ENCODE peak calls at places on chromosomes 2 and 18, in seven cellular contexts. G is CD8-positive, alpha-beta T cell; P is uterus; W is A549; J is GM23338; O is Peyer's patch; B is mammary epithelial cell. Y is an unnamed sample. For H3K4me1, the result is how much of the 10 kb centered on the place peaks cover.

GRCh38 chr2:60104514-60105501 is 448.6 kb downstream of the BCL11A start:
- DNase-seq in W (no peak), P (no peak), O (peak), J (no peak), G (no peak), B (peak), Y (no peak)

GRCh38 chr2:36516136-36516870 is 81.7 kb downstream of the FEZ2 start:
- DNase-seq in P (no peak), O (no peak), G (no peak), B (peak), J (no peak), W (no peak), Y (no peak)

GRCh38 chr2:238848941-238849853 is 1.3 kb downstream of the TWIST2 start:
- DNase-seq in P (no peak), J (peak), O (no peak), G (no peak), B (peak), W (no peak), Y (no peak)

GRCh38 chr18:8367217-8367988 is 241.8 kb upstream of the RAB12 start:
- DNase-seq in O (no peak), J (peak), B (no peak), G (no peak), W (peak), P (peak), Y (no peak)

GRCh38 chr18:78664048-78664447 is 315.6 kb upstream of the SALL3 start:
- DNase-seq in B (no peak), J (no peak), P (no peak), G (no peak), W (no peak), O (no peak), Y (no peak)

GRCh38 chr2:239275037-239275685 is 125.7 kb downstream of the HDAC4 start:
- DNase-seq in W (peak), P (peak), B (peak), O (peak), G (peak), J (no peak), Y (peak)

GRCh38 chr2:7377861-7378569 is 460.8 kb downstream of the RNF144A start:
- DNase-seq in O (no peak), G (no peak), P (no peak), J (peak), W (no peak), B (peak), Y (no peak)

GRCh38 chr2:103773884-103774283 is 1012.1 kb downstream of the TMEM182 start:
- DNase-seq in W (no peak), B (no peak), P (no peak), G (no peak), J (peak), O (no peak), Y (no peak)

GRCh38 chr2:40147360-40147759 is 304.5 kb downstream of the SLC8A1 start:
- DNase-seq in W (no peak), B (no peak), O (no peak), G (no peak), J (no peak), P (no peak), Y (no peak)

GRCh38 chr18:49047540-49047939 is 96.8 kb upstream of the SMAD7 start:
- DNase-seq in J (peak), B (no peak), O (no peak), W (no peak), G (no peak), P (no peak), Y (no peak)

GRCh38 chr2:239735131-239735828 is 289.9 kb downstream of the NDUFA10 start:
- DNase-seq in B (no peak), O (no peak), G (no peak), P (no peak), J (peak), W (no peak), Y (no peak)

GRCh38 chr2:137168564-137168963 is 403.2 kb downstream of the THSD7B start:
- DNase-seq in P (no peak), G (no peak), W (no peak), J (no peak), O (no peak), B (peak), Y (no peak)

GRCh38 chr2:170159060-170159459 is 18.9 kb upstream of the MYO3B start:
- DNase-seq in G (no peak), B (no peak), O (no peak), P (no peak), J (no peak), W (no peak), Y (no peak)

GRCh38 chr2:105184420-105184819 is 57.1 kb upstream of the GPR45 start:
- DNase-seq in O (no peak), J (no peak), B (no peak), G (no peak), W (no peak), P (no peak), Y (no peak)

GRCh38 chr2:131014141-131014540 is 79.1 kb downstream of the FAM168B start:
- DNase-seq in B (peak), J (no peak), W (no peak), G (no peak), O (no peak), P (no peak), Y (no peak)

GRCh38 chr2:100882645-100883613 is 63.0 kb downstream of the NPAS2 start:
- DNase-seq in J (no peak), G (no peak), B (peak), O (peak), W (peak), P (no peak), Y (no peak)

GRCh38 chr2:216858312-216858711 is 1.6 kb downstream of the TNP1 start:
- DNase-seq in J (no peak), P (no peak), G (no peak), O (no peak), W (no peak), B (peak), Y (no peak)

GRCh38 chr18:79876497-79876896 is 75.0 kb downstream of the SLC66A2 start:
- DNase-seq in B (peak), P (no peak), G (no peak), J (no peak), O (no peak), W (no peak), Y (no peak)

GRCh38 chr2:19868705-19869550 is 32.9 kb downstream of the TTC32 start:
- DNase-seq in G (peak), O (peak), J (peak), W (no peak), B (no peak), P (peak), Y (no peak)

GRCh38 chr2:164735309-164735919 is 106.2 kb downstream of the COBLL1 start:
- DNase-seq in W (no peak), B (peak), J (no peak), P (no peak), G (no peak), O (no peak), Y (no peak)

GRCh38 chr2:164739966-164740365 is 101.7 kb downstream of the COBLL1 start:
- DNase-seq in W (no peak), P (no peak), G (no peak), J (no peak), B (peak), O (no peak), Y (no peak)

GRCh38 chr2:164737612-164738081 is 104.0 kb downstream of the COBLL1 start:
- DNase-seq in W (peak), B (peak), O (peak), P (peak), G (no peak), J (peak), Y (no peak)

GRCh38 chr2:164734196-164734595 is 107.4 kb downstream of the COBLL1 start:
- DNase-seq in O (no peak), B (no peak), W (no peak), P (no peak), G (no peak), J (peak), Y (no peak)
- TF ChIP-seq CTCF in O (no peak), B (no peak), W (no peak), P (no peak), G (no peak), J (no peak), Y (no peak)

GRCh38 chr2:72150157-72150960 is 2.7 kb upstream of the CYP26B1 start:
- DNase-seq in P (peak), G (peak), O (peak), J (peak), W (peak), B (peak), Y (no peak)
- H3K4me3 ChIP-seq in P (no peak), G (peak), O (peak), J (peak), W (peak), B (no peak), Y (peak)

DNA sequence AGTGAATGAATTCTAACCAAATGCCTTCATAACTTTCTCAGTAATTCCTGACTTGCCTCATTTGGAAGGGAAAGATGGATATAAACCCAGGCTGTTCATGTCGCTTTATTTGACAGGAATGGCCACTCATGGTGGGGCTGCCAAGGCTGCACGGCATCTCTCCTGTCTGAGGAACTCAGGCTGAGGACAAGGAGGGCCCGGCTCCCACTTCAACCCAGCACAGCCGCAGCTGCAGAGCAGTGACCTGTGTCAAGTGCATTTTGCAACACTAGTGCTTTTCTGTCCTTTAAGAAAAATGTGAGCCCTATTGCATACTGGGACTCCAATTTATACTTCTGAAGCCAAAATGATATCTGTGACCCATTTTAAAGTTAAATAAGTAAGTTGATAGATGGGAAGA is 45.8 kb upstream of the GALR1 start:
- DNase-seq in P (no peak), J (no peak), B (no peak), G (no peak), O (no peak), W (no peak), Y (no peak)
- H3K4me1 ChIP-seq in P (under half), J (under half), B (under half), G (under half), O (under half), W (under half), Y (under half)

GRCh38 chr2:144099746-144100438 is 420.0 kb downstream of the ZEB2 start:
- DNase-seq in O (no peak), G (no peak), P (no peak), B (peak), J (peak), W (peak), Y (no peak)
- TF ChIP-seq CTCF in O (no peak), G (no peak), P (no peak), B (peak), J (no peak), W (no peak), Y (no peak)

DNA sequence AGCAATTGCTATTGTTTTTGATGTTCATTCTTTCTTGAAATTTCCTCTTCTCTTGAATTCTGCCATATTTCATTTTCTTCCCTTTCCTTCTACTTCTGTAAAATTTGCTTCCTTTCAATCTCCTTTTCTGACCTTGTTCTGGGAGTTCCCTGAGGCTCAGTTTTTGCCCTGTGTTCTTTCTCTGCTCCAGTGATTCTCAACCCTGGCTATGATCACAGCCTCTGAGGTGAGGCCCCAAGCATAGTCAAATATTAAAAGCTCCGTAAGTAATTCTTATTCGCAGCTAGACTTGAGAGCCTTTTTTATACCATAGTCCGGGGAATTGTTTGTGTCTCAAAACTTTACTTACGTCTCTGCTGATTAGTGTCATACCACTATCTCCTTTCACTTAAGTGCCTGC is 282.9 kb downstream of the PARD3B start:
- DNase-seq in G (no peak), B (no peak), P (no peak), W (no peak), J (no peak), O (no peak), Y (no peak)
- H3K4me3 ChIP-seq in G (no peak), B (no peak), P (no peak), W (no peak), J (no peak), O (no peak), Y (no peak)

GRCh38 chr2:65370387-65371093 is 61.9 kb downstream of the SPRED2 start:
- DNase-seq in W (no peak), P (no peak), G (no peak), B (no peak), O (no peak), J (no peak), Y (no peak)

GRCh38 chr2:65373365-65373918 is 59.0 kb downstream of the SPRED2 start:
- DNase-seq in W (peak), G (no peak), P (no peak), J (no peak), B (no peak), O (no peak), Y (no peak)

GRCh38 chr2:65371094-65371474 is 61.3 kb downstream of the SPRED2 start:
- DNase-seq in O (no peak), B (no peak), P (no peak), J (no peak), W (no peak), G (no peak), Y (no peak)

GRCh38 chr2:65374555-65374954 is 57.8 kb downstream of the SPRED2 start:
- DNase-seq in G (no peak), P (no peak), B (no peak), O (no peak), W (no peak), J (no peak), Y (no peak)

DNA sequence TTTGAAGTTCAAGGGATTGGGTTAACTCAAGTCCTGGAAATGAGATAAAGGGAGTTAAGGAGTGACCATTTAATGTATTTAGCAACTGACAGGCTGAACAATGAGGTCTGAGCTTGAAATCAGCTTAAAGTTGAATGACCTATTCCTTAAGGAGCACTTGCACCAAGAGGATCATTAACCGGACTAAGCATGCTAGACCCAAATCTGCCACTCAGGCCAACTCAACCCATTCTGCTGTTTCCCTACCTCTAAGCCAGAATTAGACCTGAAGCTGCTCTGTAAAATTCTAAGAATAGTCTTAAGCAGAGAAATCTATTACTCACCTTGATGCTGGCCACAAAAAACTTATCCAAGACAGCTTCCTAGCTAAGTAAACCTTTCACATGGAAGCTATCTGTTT is 59.8 kb downstream of the SPRED2 start:
- DNase-seq in W (no peak), B (no peak), G (no peak), J (no peak), O (no peak), P (no peak), Y (no peak)
- H3K4me1 ChIP-seq in W (half or more), B (under half), G (under half), J (under half), O (under half), P (under half), Y (under half)